ENCODE peak calls at places on chromosomes 5 and 9, in six cellular contexts. W, B, L, T, D and M are unnamed samples.

GRCh38 chr9:37747271-37747753 is 6.3 kb upstream of the TRMT10B start:
- DNase-seq in T (no peak), L (no peak), D (peak), W (peak), B (peak), M (peak)

GRCh38 chr5:6820851-6821479 is 107.7 kb downstream of the TENT4A start:
- DNase-seq in D (peak), T (peak), B (peak), L (peak), W (peak), M (peak)

GRCh38 chr5:149036970-149037369 is 25.9 kb downstream of the SH3TC2 start:
- DNase-seq in W (no peak), D (no peak), L (no peak), T (no peak), B (no peak), M (no peak)

GRCh38 chr9:73995836-73996235 is 501.3 kb upstream of the RORB start:
- DNase-seq in T (no peak), L (no peak), B (no peak), W (no peak), D (no peak), M (no peak)

GRCh38 chr9:130128251-130128650 is 44.0 kb upstream of the NCS1 start:
- DNase-seq in B (no peak), L (no peak), W (no peak), D (no peak), T (no peak), M (no peak)

GRCh38 chr9:135240871-135241311 is 153.4 kb downstream of the OLFM1 start:
- DNase-seq in T (no peak), W (no peak), B (peak), L (no peak), D (no peak), M (no peak)

GRCh38 chr5:44875661-44876250 is 67.0 kb downstream of the MRPS30 start:
- DNase-seq in L (no peak), T (no peak), D (no peak), B (no peak), W (no peak), M (no peak)

GRCh38 chr9:70679845-70680244 is 265.4 kb upstream of the KLF9 start:
- DNase-seq in B (no peak), D (no peak), W (no peak), T (no peak), L (no peak), M (no peak)

GRCh38 chr9:134411451-134412297 is 85.4 kb downstream of the RXRA start:
- DNase-seq in T (no peak), D (no peak), W (no peak), B (peak), L (no peak), M (peak)

GRCh38 chr5:126355940-126356339 is 67.3 kb upstream of the GRAMD2B start:
- DNase-seq in W (no peak), T (no peak), B (peak), L (no peak), D (no peak), M (peak)

GRCh38 chr9:129245276-129245675 is 67.2 kb upstream of the IER5L start:
- DNase-seq in W (no peak), L (no peak), T (no peak), B (peak), D (no peak), M (no peak)

GRCh38 chr5:180338001-180338707 is 15.0 kb downstream of the GFPT2 start:
- DNase-seq in T (no peak), D (no peak), L (no peak), W (no peak), B (no peak), M (no peak)

GRCh38 chr5:9927106-9927505 is 297.0 kb upstream of the TAS2R1 start:
- DNase-seq in D (no peak), L (no peak), B (no peak), T (no peak), W (no peak), M (no peak)

GRCh38 chr5:59785701-59786100 is 107.8 kb downstream of the PDE4D start:
- DNase-seq in T (no peak), B (no peak), D (no peak), W (no peak), L (no peak), M (no peak)

GRCh38 chr9:133464638-133465037 is 4.9 kb downstream of the CACFD1 start:
- DNase-seq in B (no peak), T (no peak), D (no peak), L (no peak), W (no peak), M (no peak)

GRCh38 chr5:68178579-68178978 is 37.0 kb upstream of the PIK3R1 start:
- DNase-seq in D (no peak), T (no peak), L (peak), B (no peak), W (no peak), M (no peak)

GRCh38 chr9:37998881-37999311 is 70.1 kb downstream of the SHB start:
- DNase-seq in T (no peak), W (no peak), B (no peak), D (no peak), L (no peak), M (no peak)

GRCh38 chr5:66821626-66822429 is 225.6 kb downstream of the MAST4 start:
- DNase-seq in T (no peak), B (no peak), L (no peak), W (no peak), D (no peak), M (no peak)

GRCh38 chr9:106286249-106286648 is 576.7 kb upstream of the ZNF462 start:
- DNase-seq in T (no peak), L (no peak), D (peak), W (no peak), B (peak), M (peak)

GRCh38 chr9:109145062-109145461 is 22.0 kb downstream of the FRRS1L start:
- DNase-seq in W (no peak), D (no peak), L (peak), B (no peak), T (no peak), M (no peak)

GRCh38 chr5:80885698-80886000 is 74.5 kb upstream of the RASGRF2 start:
- DNase-seq in W (no peak), T (no peak), L (no peak), B (no peak), D (no peak), M (peak)

GRCh38 chr9:36936498-36936831 is 97.6 kb downstream of the PAX5 start:
- DNase-seq in W (no peak), L (no peak), T (no peak), B (no peak), D (no peak), M (no peak)

GRCh38 chr9:135589596-135590485 is 28.3 kb downstream of the PAEP start:
- DNase-seq in B (no peak), D (no peak), L (no peak), W (no peak), T (no peak), M (no peak)

GRCh38 chr9:134618163-134618822 is 23.3 kb upstream of the COL5A1 start:
- DNase-seq in D (no peak), B (peak), L (no peak), T (no peak), W (no peak), M (no peak)

GRCh38 chr9:7439355-7439978 is 360.1 kb downstream of the DMAC1 start:
- DNase-seq in B (peak), D (no peak), L (no peak), T (no peak), W (no peak), M (no peak)

GRCh38 chr9:78745331-78745730 is 448.4 kb downstream of the PSAT1 start:
- DNase-seq in W (no peak), L (no peak), D (no peak), B (no peak), T (no peak), M (no peak)

GRCh38 chr9:21677834-21678233 is 124.6 kb upstream of the MTAP start:
- DNase-seq in T (no peak), L (no peak), B (no peak), W (no peak), D (no peak), M (no peak)

GRCh38 chr5:17203329-17204132 is 13.9 kb upstream of the BASP1 start:
- DNase-seq in W (peak), D (peak), L (no peak), B (no peak), T (no peak), M (peak)

GRCh38 chr5:139068494-139069152 is 129.5 kb downstream of the SIL1 start:
- DNase-seq in L (no peak), W (no peak), T (no peak), B (no peak), D (no peak), M (no peak)

GRCh38 chr5:153594785-153595184 is 104.3 kb downstream of the GRIA1 start:
- DNase-seq in L (no peak), W (no peak), B (no peak), D (no peak), T (no peak), M (no peak)